ENCODE peak calls at places on chromosome 19, in six cellular contexts. A is endothelial cell, X is NCI-H2081, M is EH, W is Peyer's patch, E is astrocyte of the spinal cord. C is an unnamed sample.

GRCh38 chr19:18192673-18193387 is at the start of gene MPV17L2:
- DNase-seq in A (peak), X (peak), M (peak), W (peak), E (peak), C (peak)

GRCh38 chr19:18049390-18049789 is 37.3 kb downstream of the IL12RB1 start:
- DNase-seq in A (no peak), X (no peak), M (peak), W (peak), E (peak), C (peak)

GRCh38 chr19:1882786-1883692 is 2.3 kb downstream of the ABHD17A start:
- DNase-seq in A (no peak), X (no peak), M (no peak), W (no peak), E (no peak), C (no peak)

GRCh38 chr19:2129486-2129885 is 21.9 kb downstream of the AP3D1 start:
- DNase-seq in A (no peak), X (no peak), M (no peak), W (no peak), E (no peak), C (no peak)

GRCh38 chr19:48123907-48124675 is 13.5 kb upstream of the PLA2G4C start:
- DNase-seq in A (no peak), X (no peak), M (peak), W (no peak), E (peak), C (no peak)

GRCh38 chr19:40143612-40144011 is 47.6 kb upstream of the MAP3K10 start:
- DNase-seq in A (no peak), X (no peak), M (peak), W (peak), E (no peak), C (no peak)

GRCh38 chr19:21482863-21483276 is 22.5 kb upstream of the ZNF429 start:
- DNase-seq in A (peak), X (peak), M (peak), W (peak), E (peak), C (peak)

GRCh38 chr19:49852631-49853126 is 1.7 kb downstream of the PTOV1 start:
- DNase-seq in A (no peak), X (no peak), M (peak), W (no peak), E (no peak), C (no peak)

GRCh38 chr19:964761-965694 is 19.1 kb upstream of the WDR18 start:
- DNase-seq in A (no peak), X (peak), M (no peak), W (no peak), E (no peak), C (no peak)

GRCh38 chr19:42228640-42229039 is 8.5 kb downstream of the ZNF526 start:
- DNase-seq in A (no peak), X (no peak), M (no peak), W (no peak), E (no peak), C (no peak)

GRCh38 chr19:4380254-4380727 is 20.1 kb downstream of the SH3GL1 start:
- DNase-seq in A (no peak), X (no peak), M (no peak), W (peak), E (no peak), C (no peak)

GRCh38 chr19:7550987-7551761 is 15.7 kb downstream of the PNPLA6 start:
- DNase-seq in A (peak), X (peak), M (peak), W (no peak), E (peak), C (no peak)

GRCh38 chr19:27722625-27723024 is 1490.3 kb downstream of the UQCRFS1 start:
- DNase-seq in A (no peak), X (no peak), M (no peak), W (no peak), E (no peak), C (no peak)

GRCh38 chr19:49637865-49638350 is 2.0 kb downstream of the RRAS start:
- DNase-seq in A (peak), X (no peak), M (peak), W (no peak), E (peak), C (peak)

GRCh38 chr19:14096272-14096992 is 5.9 kb upstream of the SAMD1 start:
- DNase-seq in A (no peak), X (no peak), M (no peak), W (no peak), E (no peak), C (no peak)

GRCh38 chr19:45913874-45914830 is at the start of gene NANOS2:
- DNase-seq in A (peak), X (no peak), M (peak), W (no peak), E (no peak), C (no peak)

GRCh38 chr19:3346677-3347353 is 19.6 kb upstream of the NFIC start:
- DNase-seq in A (no peak), X (peak), M (peak), W (no peak), E (no peak), C (peak)

GRCh38 chr19:5125797-5126497 is 157.0 kb downstream of the KDM4B start:
- DNase-seq in A (no peak), X (no peak), M (peak), W (no peak), E (peak), C (no peak)